ENCODE peak calls at places on chromosomes 12 and 14, in five cellular contexts. One of them, this sample, is unnamed.

GRCh38 chr14:65279958-65280357 is 132.6 kb upstream of the FUT8 start:
- DNase-seq in tibial artery: no peak
- DNase-seq in mesothelial cell of epicardium: no peak
- DNase-seq in breast epithelium: no peak
- DNase-seq in osteocyte: no peak
- DNase-seq in this sample: no peak

GRCh38 chr14:71687115-71687836 is 245.0 kb upstream of the RGS6 start:
- DNase-seq in tibial artery: no peak
- DNase-seq in mesothelial cell of epicardium: no peak
- DNase-seq in breast epithelium: no peak
- DNase-seq in osteocyte: no peak
- DNase-seq in this sample: no peak

GRCh38 chr12:50283924-50284236 is 560 bp upstream of the LIMA1 start:
- DNase-seq in tibial artery: no peak
- DNase-seq in mesothelial cell of epicardium: no peak
- DNase-seq in breast epithelium: no peak
- DNase-seq in osteocyte: no peak
- DNase-seq in this sample: no peak

GRCh38 chr12:121131941-121132341 is 735 bp upstream of the P2RX7 start:
- DNase-seq in tibial artery: no peak
- DNase-seq in mesothelial cell of epicardium: no peak
- DNase-seq in breast epithelium: no peak
- DNase-seq in osteocyte: no peak
- DNase-seq in this sample: no peak

GRCh38 chr14:64501326-64502171 is 2.1 kb downstream of the ZBTB25 start:
- DNase-seq in tibial artery: peak; percentile 77
- DNase-seq in mesothelial cell of epicardium: no peak
- DNase-seq in breast epithelium: no peak
- DNase-seq in osteocyte: no peak
- DNase-seq in this sample: no peak

GRCh38 chr12:123998960-123999359 is 25.9 kb downstream of the ZNF664 start:
- DNase-seq in tibial artery: no peak
- DNase-seq in mesothelial cell of epicardium: no peak
- DNase-seq in breast epithelium: no peak
- DNase-seq in osteocyte: no peak
- DNase-seq in this sample: no peak

GRCh38 chr14:61483477-61483876 is 162.1 kb downstream of the PRKCH start:
- DNase-seq in tibial artery: no peak
- DNase-seq in mesothelial cell of epicardium: no peak
- DNase-seq in breast epithelium: no peak
- DNase-seq in osteocyte: no peak
- DNase-seq in this sample: no peak

GRCh38 chr14:92861856-92862807 is 60.8 kb upstream of the CHGA start:
- DNase-seq in tibial artery: no peak
- DNase-seq in mesothelial cell of epicardium: no peak
- DNase-seq in breast epithelium: no peak
- DNase-seq in osteocyte: no peak
- DNase-seq in this sample: no peak

GRCh38 chr14:72332054-72332453 is 399.8 kb downstream of the RGS6 start:
- DNase-seq in tibial artery: no peak
- DNase-seq in mesothelial cell of epicardium: no peak
- DNase-seq in breast epithelium: no peak
- DNase-seq in osteocyte: no peak
- DNase-seq in this sample: no peak

GRCh38 chr14:21868442-21869046 is 194.9 kb upstream of the OR4E1 start:
- DNase-seq in tibial artery: peak; percentile 22
- DNase-seq in mesothelial cell of epicardium: no peak
- DNase-seq in breast epithelium: no peak
- DNase-seq in osteocyte: no peak
- DNase-seq in this sample: no peak

GRCh38 chr12:18479266-18479665 is 217.9 kb downstream of the PIK3C2G start:
- DNase-seq in tibial artery: no peak
- DNase-seq in mesothelial cell of epicardium: no peak
- DNase-seq in breast epithelium: no peak
- DNase-seq in osteocyte: no peak
- DNase-seq in this sample: no peak

GRCh38 chr12:48038085-48038484 is 33.8 kb upstream of the COL2A1 start:
- DNase-seq in tibial artery: no peak
- DNase-seq in mesothelial cell of epicardium: no peak
- DNase-seq in breast epithelium: no peak
- DNase-seq in osteocyte: peak; percentile 15
- DNase-seq in this sample: no peak

GRCh38 chr12:53413485-53414215 is 10.0 kb upstream of the AMHR2 start:
- DNase-seq in tibial artery: no peak
- DNase-seq in mesothelial cell of epicardium: no peak
- DNase-seq in breast epithelium: no peak
- DNase-seq in osteocyte: no peak
- DNase-seq in this sample: no peak

GRCh38 chr14:85254718-85255117 is 275.2 kb upstream of the FLRT2 start:
- DNase-seq in tibial artery: no peak
- DNase-seq in mesothelial cell of epicardium: no peak
- DNase-seq in breast epithelium: no peak
- DNase-seq in osteocyte: no peak
- DNase-seq in this sample: no peak

GRCh38 chr12:69987453-69988102 is 162.6 kb downstream of the MYRFL start:
- DNase-seq in tibial artery: peak; percentile 31
- DNase-seq in mesothelial cell of epicardium: no peak
- DNase-seq in breast epithelium: no peak
- DNase-seq in osteocyte: no peak
- DNase-seq in this sample: no peak

GRCh38 chr12:69986109-69986508 is 161.1 kb downstream of the MYRFL start:
- DNase-seq in tibial artery: no peak
- DNase-seq in mesothelial cell of epicardium: no peak
- DNase-seq in breast epithelium: no peak
- DNase-seq in osteocyte: no peak
- DNase-seq in this sample: no peak

GRCh38 chr12:69984216-69984615 is 159.2 kb downstream of the MYRFL start:
- DNase-seq in tibial artery: no peak
- DNase-seq in mesothelial cell of epicardium: no peak
- DNase-seq in breast epithelium: no peak
- DNase-seq in osteocyte: no peak
- DNase-seq in this sample: no peak

GRCh38 chr12:69988601-69989194 is 163.7 kb downstream of the MYRFL start:
- DNase-seq in tibial artery: no peak
- DNase-seq in mesothelial cell of epicardium: no peak
- DNase-seq in breast epithelium: no peak
- DNase-seq in osteocyte: no peak
- DNase-seq in this sample: no peak

GRCh38 chr12:69985656-69986055 is 160.6 kb downstream of the MYRFL start:
- DNase-seq in tibial artery: no peak
- DNase-seq in mesothelial cell of epicardium: no peak
- DNase-seq in breast epithelium: no peak
- DNase-seq in osteocyte: no peak
- DNase-seq in this sample: no peak
- TF ChIP-seq CTCF in tibial artery: no peak
- TF ChIP-seq CTCF in mesothelial cell of epicardium: no peak
- TF ChIP-seq CTCF in breast epithelium: no peak
- TF ChIP-seq CTCF in osteocyte: peak; percentile 9
- TF ChIP-seq CTCF in this sample: peak; percentile 60

GRCh38 chr12:96401061-96401871 is 1.0 kb upstream of the CDK17 start:
- DNase-seq in tibial artery: no peak
- DNase-seq in mesothelial cell of epicardium: no peak
- DNase-seq in breast epithelium: no peak
- DNase-seq in osteocyte: no peak
- DNase-seq in this sample: no peak
- TF ChIP-seq CTCF in tibial artery: no peak
- TF ChIP-seq CTCF in mesothelial cell of epicardium: no peak
- TF ChIP-seq CTCF in breast epithelium: peak; percentile 15
- TF ChIP-seq CTCF in osteocyte: peak; percentile 52
- TF ChIP-seq CTCF in this sample: peak; percentile 65

GRCh38 chr12:109151457-109151856 is 35.1 kb downstream of the ACACB start:
- DNase-seq in tibial artery: no peak
- DNase-seq in mesothelial cell of epicardium: no peak
- DNase-seq in breast epithelium: no peak
- DNase-seq in osteocyte: no peak
- DNase-seq in this sample: no peak

GRCh38 chr12:109150124-109150640 is 33.8 kb downstream of the ACACB start:
- DNase-seq in tibial artery: no peak
- DNase-seq in mesothelial cell of epicardium: no peak
- DNase-seq in breast epithelium: no peak
- DNase-seq in osteocyte: no peak
- DNase-seq in this sample: no peak

GRCh38 chr12:109144224-109144623 is 27.8 kb downstream of the ACACB start:
- DNase-seq in tibial artery: no peak
- DNase-seq in mesothelial cell of epicardium: no peak
- DNase-seq in breast epithelium: no peak
- DNase-seq in osteocyte: no peak
- DNase-seq in this sample: no peak

GRCh38 chr12:109153711-109154434 is 37.5 kb downstream of the ACACB start:
- DNase-seq in tibial artery: no peak
- DNase-seq in mesothelial cell of epicardium: no peak
- DNase-seq in breast epithelium: no peak
- DNase-seq in osteocyte: no peak
- DNase-seq in this sample: no peak

GRCh38 chr12:109147954-109148353 is 31.6 kb downstream of the ACACB start:
- DNase-seq in tibial artery: peak; percentile 77
- DNase-seq in mesothelial cell of epicardium: no peak
- DNase-seq in breast epithelium: no peak
- DNase-seq in osteocyte: no peak
- DNase-seq in this sample: no peak
- TF ChIP-seq CTCF in tibial artery: no peak
- TF ChIP-seq CTCF in mesothelial cell of epicardium: no peak
- TF ChIP-seq CTCF in breast epithelium: no peak
- TF ChIP-seq CTCF in osteocyte: no peak
- TF ChIP-seq CTCF in this sample: no peak

GRCh38 chr12:133108150-133108549 is 21.9 kb downstream of the ZNF891 start:
- DNase-seq in tibial artery: no peak
- DNase-seq in mesothelial cell of epicardium: no peak
- DNase-seq in breast epithelium: no peak
- DNase-seq in osteocyte: no peak
- DNase-seq in this sample: no peak
- TF ChIP-seq CTCF in tibial artery: no peak
- TF ChIP-seq CTCF in mesothelial cell of epicardium: no peak
- TF ChIP-seq CTCF in breast epithelium: no peak
- TF ChIP-seq CTCF in osteocyte: no peak
- TF ChIP-seq CTCF in this sample: no peak

This sample was measured in type B pancreatic cell.